ENCODE peak calls at places on chromosomes 6 and 20, in six cellular contexts. B, A, M, L, N and T are unnamed samples.

GRCh38 chr6:22306741-22307466 is 10.1 kb upstream of the PRL start:
- DNase-seq in N (no peak), L (no peak), A (no peak), M (no peak), B (no peak), T (no peak)

GRCh38 chr6:155201461-155202226 is 62.2 kb upstream of the CLDN20 start:
- DNase-seq in N (peak; percentile 56), M (no peak), L (no peak), A (no peak), B (no peak), T (peak; percentile 10)

GRCh38 chr6:100617633-100618348 is 153.1 kb upstream of the SIM1 start:
- DNase-seq in A (no peak), N (no peak), M (no peak), L (no peak), B (no peak), T (no peak)

GRCh38 chr6:145212807-145213206 is 522.5 kb downstream of the EPM2A start:
- DNase-seq in M (no peak), B (no peak), L (no peak), A (no peak), N (no peak), T (no peak)

GRCh38 chr6:169852504-169853195 is 101.2 kb downstream of the ERMARD start:
- DNase-seq in L (no peak), B (no peak), A (no peak), N (no peak), M (no peak), T (no peak)

GRCh38 chr6:135170849-135171248 is 10.3 kb upstream of the MYB start:
- DNase-seq in M (no peak), L (no peak), N (no peak), A (no peak), B (no peak), T (no peak)

GRCh38 chr6:42556462-42556861 is 7.4 kb upstream of the UBR2 start:
- DNase-seq in M (no peak), B (no peak), A (no peak), N (no peak), L (no peak), T (no peak)

GRCh38 chr6:111872521-111873177 is 603 bp downstream of the FYN start:
- DNase-seq in N (peak; percentile 32), B (no peak), M (peak; percentile 47), L (peak; percentile 56), A (peak; percentile 43), T (no peak)

GRCh38 chr6:47135772-47136171 is 93.6 kb upstream of the ADGRF1 start:
- DNase-seq in M (no peak), B (no peak), N (peak; percentile 76), L (no peak), A (peak; percentile 34), T (no peak)

GRCh38 chr6:42313038-42313437 is 95.4 kb upstream of the MRPS10 start:
- DNase-seq in M (no peak), N (peak; percentile 74), A (no peak), L (no peak), B (no peak), T (no peak)

GRCh38 chr6:148231572-148231971 is 111.1 kb upstream of the SASH1 start:
- DNase-seq in B (no peak), A (no peak), M (no peak), L (no peak), N (peak; percentile 81), T (no peak)

GRCh38 chr6:106832766-106833510 is 141.6 kb downstream of the CD24 start:
- DNase-seq in B (no peak), M (no peak), A (no peak), N (no peak), L (no peak), T (no peak)

GRCh38 chr6:163816441-163816840 is 401.9 kb downstream of the QKI start:
- DNase-seq in A (no peak), L (no peak), N (no peak), M (no peak), B (no peak), T (no peak)

GRCh38 chr20:10061641-10062040 is 26.9 kb downstream of the ANKEF1 start:
- DNase-seq in N (no peak), A (no peak), L (no peak), M (no peak), B (no peak), T (no peak)

GRCh38 chr6:113857565-113858066 is 471 bp downstream of the MARCKS start:
- DNase-seq in N (no peak), A (no peak), M (no peak), L (no peak), B (no peak), T (no peak)

GRCh38 chr6:23045280-23045679 is 475.9 kb downstream of the HDGFL1 start:
- DNase-seq in A (no peak), N (no peak), M (no peak), L (no peak), B (no peak), T (no peak)

GRCh38 chr20:46087161-46087560 is 2.6 kb downstream of the NCOA5 start:
- DNase-seq in A (peak; percentile 10), L (no peak), B (no peak), N (no peak), M (no peak), T (no peak)

GRCh38 chr6:150981095-150981494 is 115.6 kb downstream of the MTHFD1L start:
- DNase-seq in B (no peak), N (no peak), A (no peak), M (no peak), L (no peak), T (no peak)

GRCh38 chr6:20242397-20242796 is 30.1 kb upstream of the MBOAT1 start:
- DNase-seq in L (no peak), A (no peak), N (no peak), B (no peak), M (no peak), T (no peak)

GRCh38 chr6:169725270-169726048 is 1.2 kb upstream of the PHF10 start:
- DNase-seq in N (peak; percentile 79), A (no peak), B (no peak), L (no peak), M (no peak), T (no peak)

GRCh38 chr6:137866200-137866913 is 702 bp upstream of the TNFAIP3 start:
- DNase-seq in N (no peak), M (peak; percentile 45), L (no peak), A (no peak), B (no peak), T (no peak)